ENCODE peak calls at places on chromosomes 5 and 9, in seven cellular contexts. One of them, this sample, is unnamed.
A peak's percentile ranks its signal among the peaks of the same experiment; 100 is the strongest.

GRCh38 chr9:37839491-37840461 is 39.2 kb downstream of the DCAF10 start:
- DNase-seq in heart left ventricle: no peak
- DNase-seq in Caco-2: no peak
- DNase-seq in pancreas: no peak
- DNase-seq in GM12878: no peak
- DNase-seq in A673: peak; percentile 6
- DNase-seq in IMR-90: peak; percentile 20
- DNase-seq in this sample: no peak

GRCh38 chr5:98540056-98540455 is 233.4 kb upstream of the RGMB start:
- DNase-seq in Caco-2: no peak
- DNase-seq in IMR-90: peak; percentile 30
- DNase-seq in GM12878: no peak
- DNase-seq in pancreas: no peak
- DNase-seq in A673: no peak
- DNase-seq in heart left ventricle: no peak
- DNase-seq in this sample: no peak

GRCh38 chr9:115328228-115328627 is 210.3 kb upstream of the TNC start:
- DNase-seq in heart left ventricle: peak; percentile 35
- DNase-seq in Caco-2: no peak
- DNase-seq in IMR-90: peak; percentile 76
- DNase-seq in GM12878: no peak
- DNase-seq in A673: peak; percentile 21
- DNase-seq in pancreas: no peak
- DNase-seq in this sample: no peak

GRCh38 chr9:94150890-94151660 is 66.8 kb downstream of the PTPDC1 start:
- DNase-seq in IMR-90: no peak
- DNase-seq in GM12878: no peak
- DNase-seq in Caco-2: no peak
- DNase-seq in heart left ventricle: no peak
- DNase-seq in pancreas: no peak
- DNase-seq in A673: no peak
- DNase-seq in this sample: no peak

GRCh38 chr5:26009742-26010141 is 1028.6 kb downstream of the CDH9 start:
- DNase-seq in Caco-2: no peak
- DNase-seq in pancreas: no peak
- DNase-seq in heart left ventricle: no peak
- DNase-seq in GM12878: no peak
- DNase-seq in A673: peak; percentile 35
- DNase-seq in IMR-90: no peak
- DNase-seq in this sample: no peak

GRCh38 chr9:134544388-134545212 is 97.0 kb upstream of the COL5A1 start:
- DNase-seq in A673: peak; percentile 71
- DNase-seq in heart left ventricle: peak; percentile 65
- DNase-seq in GM12878: no peak
- DNase-seq in IMR-90: peak; percentile 73
- DNase-seq in pancreas: no peak
- DNase-seq in Caco-2: peak; percentile 55
- DNase-seq in this sample: no peak

GRCh38 chr5:124628721-124629596 is 117.5 kb downstream of the ZNF608 start:
- DNase-seq in heart left ventricle: peak; percentile 34
- DNase-seq in A673: no peak
- DNase-seq in pancreas: no peak
- DNase-seq in IMR-90: peak; percentile 99
- DNase-seq in GM12878: no peak
- DNase-seq in Caco-2: peak; percentile 83
- DNase-seq in this sample: no peak

GRCh38 chr9:70229026-70229425 is 29.8 kb upstream of the SMC5 start:
- DNase-seq in A673: no peak
- DNase-seq in GM12878: no peak
- DNase-seq in IMR-90: no peak
- DNase-seq in Caco-2: no peak
- DNase-seq in pancreas: no peak
- DNase-seq in heart left ventricle: peak; percentile 49
- DNase-seq in this sample: no peak

GRCh38 chr9:105206821-105207699 is 37.4 kb upstream of the SLC44A1 start:
- DNase-seq in A673: no peak
- DNase-seq in Caco-2: no peak
- DNase-seq in heart left ventricle: no peak
- DNase-seq in GM12878: no peak
- DNase-seq in pancreas: no peak
- DNase-seq in IMR-90: peak; percentile 50
- DNase-seq in this sample: no peak

GRCh38 chr9:37801287-37801850 is 772 bp downstream of the DCAF10 start:
- DNase-seq in A673: peak; percentile 15
- DNase-seq in GM12878: no peak
- DNase-seq in heart left ventricle: peak; percentile 38
- DNase-seq in pancreas: peak; percentile 18
- DNase-seq in Caco-2: peak; percentile 38
- DNase-seq in IMR-90: peak; percentile 9
- DNase-seq in this sample: peak; percentile 69

GRCh38 chr5:87002485-87002884 is 265.2 kb upstream of the RASA1 start:
- DNase-seq in IMR-90: no peak
- DNase-seq in heart left ventricle: no peak
- DNase-seq in Caco-2: no peak
- DNase-seq in pancreas: no peak
- DNase-seq in GM12878: no peak
- DNase-seq in A673: no peak
- DNase-seq in this sample: no peak

GRCh38 chr5:77312411-77312810 is 101.9 kb downstream of the PDE8B start:
- DNase-seq in heart left ventricle: no peak
- DNase-seq in Caco-2: no peak
- DNase-seq in GM12878: no peak
- DNase-seq in A673: no peak
- DNase-seq in IMR-90: peak; percentile 57
- DNase-seq in pancreas: no peak
- DNase-seq in this sample: no peak

GRCh38 chr5:63055421-63055820 is 476.8 kb downstream of the LRRC70 start:
- DNase-seq in heart left ventricle: no peak
- DNase-seq in GM12878: no peak
- DNase-seq in Caco-2: peak; percentile 94
- DNase-seq in pancreas: no peak
- DNase-seq in IMR-90: no peak
- DNase-seq in A673: no peak
- DNase-seq in this sample: no peak

GRCh38 chr9:89605181-89606048 is 603 bp downstream of the GADD45G start:
- DNase-seq in pancreas: peak; percentile 58
- DNase-seq in GM12878: no peak
- DNase-seq in IMR-90: peak; percentile 19
- DNase-seq in heart left ventricle: peak; percentile 76
- DNase-seq in A673: peak; percentile 58
- DNase-seq in Caco-2: peak; percentile 56
- DNase-seq in this sample: peak; percentile 82

GRCh38 chr5:55278778-55279177 is 28.7 kb downstream of the DHX29 start:
- DNase-seq in pancreas: no peak
- DNase-seq in Caco-2: no peak
- DNase-seq in GM12878: no peak
- DNase-seq in heart left ventricle: no peak
- DNase-seq in A673: no peak
- DNase-seq in IMR-90: peak; percentile 75
- DNase-seq in this sample: no peak

GRCh38 chr5:154214236-154215106 is 23.9 kb downstream of the GALNT10 start:
- DNase-seq in A673: no peak
- DNase-seq in IMR-90: peak; percentile 80
- DNase-seq in Caco-2: no peak
- DNase-seq in pancreas: no peak
- DNase-seq in GM12878: no peak
- DNase-seq in heart left ventricle: no peak
- DNase-seq in this sample: no peak

GRCh38 chr9:35112257-35113020 is 3.2 kb downstream of the ATOSB start:
- DNase-seq in IMR-90: peak; percentile 64
- DNase-seq in Caco-2: peak; percentile 8
- DNase-seq in pancreas: no peak
- DNase-seq in GM12878: no peak
- DNase-seq in heart left ventricle: peak; percentile 46
- DNase-seq in A673: no peak
- DNase-seq in this sample: no peak

GRCh38 chr9:17881371-17881770 is 302.5 kb downstream of the SH3GL2 start:
- DNase-seq in IMR-90: no peak
- DNase-seq in heart left ventricle: no peak
- DNase-seq in GM12878: no peak
- DNase-seq in A673: no peak
- DNase-seq in pancreas: no peak
- DNase-seq in Caco-2: no peak
- DNase-seq in this sample: no peak

GRCh38 chr5:178470693-178471025 is 119.5 kb downstream of the COL23A1 start:
- DNase-seq in heart left ventricle: no peak
- DNase-seq in GM12878: no peak
- DNase-seq in pancreas: no peak
- DNase-seq in Caco-2: no peak
- DNase-seq in A673: no peak
- DNase-seq in IMR-90: no peak
- DNase-seq in this sample: no peak

GRCh38 chr5:1011226-1011631 is 2.6 kb downstream of the NKD2 start:
- DNase-seq in pancreas: peak; percentile 55
- DNase-seq in A673: peak; percentile 34
- DNase-seq in Caco-2: peak; percentile 66
- DNase-seq in heart left ventricle: peak; percentile 13
- DNase-seq in IMR-90: no peak
- DNase-seq in GM12878: no peak
- DNase-seq in this sample: peak; percentile 56

GRCh38 chr9:135077497-135078200 is 9.8 kb upstream of the OLFM1 start:
- DNase-seq in Caco-2: peak; percentile 38
- DNase-seq in pancreas: no peak
- DNase-seq in IMR-90: no peak
- DNase-seq in GM12878: no peak
- DNase-seq in heart left ventricle: no peak
- DNase-seq in A673: peak; percentile 58
- DNase-seq in this sample: no peak

GRCh38 chr9:36744678-36745077 is 172.0 kb downstream of the MELK start:
- DNase-seq in pancreas: no peak
- DNase-seq in GM12878: no peak
- DNase-seq in IMR-90: no peak
- DNase-seq in Caco-2: no peak
- DNase-seq in heart left ventricle: no peak
- DNase-seq in A673: no peak
- DNase-seq in this sample: no peak

GRCh38 chr5:87020099-87020934 is 247.4 kb upstream of the RASA1 start:
- DNase-seq in IMR-90: peak; percentile 16
- DNase-seq in GM12878: peak; percentile 47
- DNase-seq in pancreas: peak; percentile 18
- DNase-seq in heart left ventricle: peak; percentile 63
- DNase-seq in Caco-2: no peak
- DNase-seq in A673: peak; percentile 39
- DNase-seq in this sample: peak; percentile 47

DNA sequence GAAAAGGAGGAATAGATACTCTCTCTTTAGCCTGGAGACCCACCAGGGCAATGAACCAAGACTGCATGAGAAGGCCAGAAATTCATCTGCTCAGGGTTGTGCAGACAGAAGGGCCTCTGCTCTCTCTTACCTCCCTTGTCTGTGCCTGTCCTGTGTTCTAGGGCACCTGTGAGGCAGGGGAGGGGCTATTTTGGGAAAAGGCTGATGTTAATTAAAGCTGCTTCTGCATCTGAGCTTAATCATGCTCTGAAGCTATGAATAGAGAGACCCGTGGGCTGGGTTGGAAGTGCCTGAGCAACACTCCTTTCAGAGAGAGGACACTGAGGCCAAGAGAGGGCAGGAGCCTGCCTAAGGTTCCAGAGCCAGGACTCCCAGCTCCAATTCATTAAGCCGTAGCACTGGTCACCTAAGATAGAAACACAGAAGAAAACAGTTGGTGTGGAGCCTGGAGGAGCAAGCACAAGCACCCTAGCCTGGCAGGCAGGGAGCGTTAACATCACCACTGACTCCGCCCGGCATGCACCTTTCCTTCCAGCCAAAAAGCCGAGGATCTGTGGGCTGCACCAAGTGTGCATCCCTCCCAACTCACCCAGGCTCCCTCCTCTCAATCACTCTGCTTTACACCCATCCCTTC is 31.4 kb upstream of the STING1 start:
- DNase-seq in IMR-90: no peak
- DNase-seq in pancreas: no peak
- DNase-seq in heart left ventricle: no peak
- DNase-seq in GM12878: no peak
- DNase-seq in Caco-2: no peak
- DNase-seq in A673: no peak
- DNase-seq in this sample: no peak
- TF ChIP-seq CTCF in IMR-90: no peak
- TF ChIP-seq CTCF in pancreas: no peak
- TF ChIP-seq CTCF in heart left ventricle: no peak
- TF ChIP-seq CTCF in GM12878: no peak
- TF ChIP-seq CTCF in Caco-2: no peak
- TF ChIP-seq CTCF in A673: no peak
- TF ChIP-seq CTCF in this sample: no peak

GRCh38 chr5:147394273-147394672 is 115.6 kb downstream of the DPYSL3 start:
- DNase-seq in GM12878: no peak
- DNase-seq in A673: no peak
- DNase-seq in IMR-90: no peak
- DNase-seq in pancreas: no peak
- DNase-seq in heart left ventricle: no peak
- DNase-seq in Caco-2: no peak
- DNase-seq in this sample: no peak
- H3K36me3 ChIP-seq in GM12878: no peaks in the 10 kb centered on the region
- H3K36me3 ChIP-seq in A673: no peaks in the 10 kb centered on the region
- H3K36me3 ChIP-seq in IMR-90: peaks cover 21% of the 10 kb centered on the region
- H3K36me3 ChIP-seq in pancreas: no peaks in the 10 kb centered on the region
- H3K36me3 ChIP-seq in heart left ventricle: peaks cover 64% of the 10 kb centered on the region
- H3K36me3 ChIP-seq in Caco-2: no peaks in the 10 kb centered on the region
- H3K36me3 ChIP-seq in this sample: peaks cover 46% of the 10 kb centered on the region

GRCh38 chr9:82763631-82764030 is 299.3 kb downstream of the RASEF start:
- DNase-seq in A673: no peak
- DNase-seq in pancreas: no peak
- DNase-seq in Caco-2: no peak
- DNase-seq in IMR-90: no peak
- DNase-seq in GM12878: no peak
- DNase-seq in heart left ventricle: no peak
- DNase-seq in this sample: no peak
- TF ChIP-seq CTCF in A673: no peak
- TF ChIP-seq CTCF in pancreas: no peak
- TF ChIP-seq CTCF in Caco-2: no peak
- TF ChIP-seq CTCF in IMR-90: no peak
- TF ChIP-seq CTCF in GM12878: no peak
- TF ChIP-seq CTCF in heart left ventricle: no peak
- TF ChIP-seq CTCF in this sample: no peak

GRCh38 chr5:177027665-177028064 is 5.2 kb downstream of the ZNF346 start:
- DNase-seq in pancreas: no peak
- DNase-seq in GM12878: no peak
- DNase-seq in IMR-90: no peak
- DNase-seq in A673: no peak
- DNase-seq in Caco-2: no peak
- DNase-seq in heart left ventricle: no peak
- DNase-seq in this sample: no peak
- H3K36me3 ChIP-seq in pancreas: no peaks in the 10 kb centered on the region
- H3K36me3 ChIP-seq in GM12878: peaks cover 7% of the 10 kb centered on the region
- H3K36me3 ChIP-seq in IMR-90: peaks cover 9% of the 10 kb centered on the region
- H3K36me3 ChIP-seq in A673: peaks cover 6% of the 10 kb centered on the region
- H3K36me3 ChIP-seq in Caco-2: peaks cover 1% of the 10 kb centered on the region
- H3K36me3 ChIP-seq in heart left ventricle: peaks cover 19% of the 10 kb centered on the region
- H3K36me3 ChIP-seq in this sample: peaks cover 9% of the 10 kb centered on the region

This sample was measured in lower lobe of right lung.